ENCODE peak calls at places on chromosome 21, in nine cellular contexts. Y is hepatocyte; U is astrocyte of the spinal cord; T is CD4-positive, alpha-beta T cell; W is heart right ventricle; E is GM12865; H is AG09319; L is esophagus squamous epithelium; G is AG10803. C is an unnamed sample.

GRCh38 chr21:33640697-33641338 is 723 bp downstream of the CRYZL1 start:
- DNase-seq in Y (peak), U (no peak), T (no peak), W (no peak), E (peak), H (no peak), L (no peak), G (peak), C (no peak)

GRCh38 chr21:15732290-15732995 is 2.7 kb downstream of the USP25 start:
- DNase-seq in Y (peak), U (peak), T (no peak), W (no peak), E (peak), H (no peak), L (no peak), G (peak), C (peak)

GRCh38 chr21:24280591-24280990 is 1326.7 kb downstream of the MRPL39 start:
- DNase-seq in Y (no peak), U (no peak), T (no peak), W (no peak), E (no peak), H (no peak), L (no peak), G (no peak), C (no peak)

GRCh38 chr21:33109574-33110339 is 39.8 kb downstream of the OLIG1 start:
- DNase-seq in Y (peak), U (no peak), T (no peak), W (no peak), E (no peak), H (no peak), L (no peak), G (no peak), C (no peak)

GRCh38 chr21:42672699-42673458 is 19.5 kb downstream of the PDE9A start:
- DNase-seq in Y (peak), U (peak), T (no peak), W (no peak), E (no peak), H (no peak), L (no peak), G (no peak), C (no peak)

GRCh38 chr21:31490471-31490870 is 146.4 kb upstream of the TIAM1 start:
- DNase-seq in Y (no peak), U (no peak), T (no peak), W (no peak), E (no peak), H (no peak), L (no peak), G (no peak), C (no peak)

GRCh38 chr21:41883582-41883981 is 4.4 kb upstream of the PRDM15 start:
- DNase-seq in Y (no peak), U (no peak), T (no peak), W (no peak), E (no peak), H (no peak), L (no peak), G (no peak), C (no peak)

GRCh38 chr21:29697555-29698193 is 242.1 kb downstream of the GRIK1 start:
- DNase-seq in Y (no peak), U (no peak), T (no peak), W (no peak), E (peak), H (no peak), L (no peak), G (no peak), C (peak)

GRCh38 chr21:15947707-15948106 is 217.9 kb downstream of the USP25 start:
- DNase-seq in Y (no peak), U (no peak), T (no peak), W (no peak), E (no peak), H (no peak), L (no peak), G (no peak), C (no peak)

GRCh38 chr21:45542242-45542666 is at the start of gene SLC19A1:
- DNase-seq in Y (peak), U (no peak), T (peak), W (peak), E (peak), H (no peak), L (no peak), G (peak), C (peak)
- TF ChIP-seq CTCF in Y (peak), U (peak), T (no peak), W (peak), E (peak), H (no peak), L (peak), G (no peak), C (peak)

GRCh38 chr21:28066051-28066450 is 926.6 kb downstream of the LTN1 start:
- DNase-seq in Y (no peak), U (no peak), T (no peak), W (no peak), E (no peak), H (no peak), L (no peak), G (peak), C (no peak)

GRCh38 chr21:28067015-28067414 is 925.7 kb downstream of the LTN1 start:
- DNase-seq in Y (no peak), U (no peak), T (no peak), W (no peak), E (no peak), H (no peak), L (no peak), G (no peak), C (no peak)

GRCh38 chr21:28069446-28069845 is 923.2 kb downstream of the LTN1 start:
- DNase-seq in Y (no peak), U (peak), T (no peak), W (no peak), E (no peak), H (peak), L (no peak), G (peak), C (no peak)

GRCh38 chr21:28072601-28073000 is 920.1 kb downstream of the LTN1 start:
- DNase-seq in Y (no peak), U (no peak), T (no peak), W (no peak), E (no peak), H (no peak), L (no peak), G (no peak), C (no peak)

DNA sequence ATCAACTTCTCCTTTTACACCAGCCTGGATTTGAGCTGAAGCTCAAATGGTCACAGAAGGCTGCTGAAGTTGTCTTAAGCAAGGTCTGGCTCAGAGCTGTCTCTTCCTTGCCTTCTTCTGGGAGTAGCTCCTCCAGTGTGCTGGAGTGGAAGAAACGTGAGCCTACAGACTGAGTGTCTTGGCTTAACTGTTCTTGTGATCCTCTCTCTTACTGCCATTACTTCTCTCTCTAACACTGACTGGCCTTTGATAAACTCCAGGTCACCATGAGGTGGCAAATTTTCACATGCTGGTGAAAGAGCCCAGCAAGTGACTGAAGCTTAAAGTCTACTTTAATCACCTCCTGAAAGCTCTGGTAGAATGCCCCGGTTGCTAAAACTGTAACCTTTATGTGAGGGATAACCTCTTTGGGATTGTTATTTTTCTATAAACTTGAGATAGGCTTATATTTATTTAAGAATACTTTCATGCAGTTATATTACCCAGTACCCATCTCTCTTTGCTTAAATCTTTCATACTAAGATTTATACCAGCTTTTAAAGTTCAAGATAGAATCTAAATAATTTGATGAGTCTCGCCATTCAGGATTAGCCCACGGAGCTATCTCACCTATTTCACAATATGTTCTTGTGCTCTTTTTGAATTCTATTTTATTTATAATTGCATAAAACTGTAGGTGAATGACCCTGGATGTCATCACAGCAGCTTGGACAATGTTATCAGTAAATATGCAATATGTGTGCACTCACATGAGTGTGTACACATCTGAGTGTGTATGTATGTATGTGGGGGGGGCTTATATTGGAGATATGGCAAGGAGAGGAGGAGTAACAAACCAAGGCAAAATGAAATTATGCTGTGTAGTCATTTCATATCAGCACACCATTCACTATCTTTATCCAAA is 924.0 kb downstream of the LTN1 start:
- DNase-seq in Y (peak), U (no peak), T (no peak), W (no peak), E (no peak), H (no peak), L (no peak), G (no peak), C (no peak)
- TF ChIP-seq CTCF in Y (no peak), U (no peak), T (no peak), W (no peak), E (no peak), H (no peak), L (no peak), G (no peak), C (no peak)

GRCh38 chr21:27756191-27756590 is 789.3 kb upstream of the ADAMTS5 start:
- DNase-seq in Y (no peak), U (no peak), T (no peak), W (no peak), E (no peak), H (no peak), L (no peak), G (no peak), C (no peak)

GRCh38 chr21:27761623-27762022 is 794.7 kb upstream of the ADAMTS5 start:
- DNase-seq in Y (no peak), U (no peak), T (no peak), W (no peak), E (no peak), H (no peak), L (no peak), G (no peak), C (no peak)

GRCh38 chr21:27764056-27764455 is 797.2 kb upstream of the ADAMTS5 start:
- DNase-seq in Y (no peak), U (no peak), T (no peak), W (no peak), E (no peak), H (no peak), L (no peak), G (peak), C (no peak)

GRCh38 chr21:27759091-27759659 is 792.3 kb upstream of the ADAMTS5 start:
- DNase-seq in Y (peak), U (no peak), T (no peak), W (peak), E (peak), H (no peak), L (no peak), G (peak), C (no peak)

DNA sequence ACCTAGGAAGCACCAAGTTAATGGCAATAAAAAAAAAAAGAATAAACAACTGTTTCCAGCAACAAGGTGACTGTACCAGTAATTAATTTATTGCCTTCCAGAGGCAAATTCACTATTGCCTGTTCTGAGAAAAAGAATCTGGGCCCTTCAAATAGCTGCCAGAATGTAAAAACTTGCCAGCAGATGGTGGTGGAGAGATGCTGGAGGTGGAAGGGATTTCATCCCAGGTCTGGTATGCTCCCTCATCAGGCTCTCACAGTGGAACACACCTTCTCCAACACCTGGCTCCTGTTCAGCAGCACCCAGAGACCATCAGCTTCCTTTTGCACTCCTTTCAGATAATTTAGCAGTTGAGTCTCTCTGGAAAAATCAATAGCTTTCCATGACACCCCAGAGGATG is 792.9 kb upstream of the ADAMTS5 start:
- DNase-seq in Y (peak), U (no peak), T (no peak), W (no peak), E (no peak), H (no peak), L (no peak), G (no peak), C (no peak)
- TF ChIP-seq CTCF in Y (peak), U (no peak), T (no peak), W (no peak), E (no peak), H (no peak), L (no peak), G (peak), C (no peak)

DNA sequence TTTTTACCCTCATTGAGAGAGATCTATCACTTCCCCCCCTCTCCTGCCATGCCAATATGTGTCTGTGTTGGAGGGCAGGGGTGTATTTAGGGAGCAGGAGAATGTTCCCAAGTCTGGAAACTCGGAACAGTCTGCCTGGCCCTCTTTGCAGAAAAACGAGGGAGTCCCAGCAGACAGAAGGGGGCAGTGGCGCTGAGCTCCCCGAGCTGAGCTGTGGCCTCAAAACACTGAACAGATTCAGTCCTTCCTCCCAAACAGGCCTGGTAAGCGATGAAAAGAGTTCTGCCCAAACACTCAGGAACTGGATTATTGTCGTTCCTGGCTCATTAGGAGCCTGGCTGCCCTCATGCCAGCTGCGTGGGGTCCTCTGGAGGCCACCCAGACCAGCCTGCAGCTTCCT is 981 bp downstream of the CLDN14 start:
- DNase-seq in Y (no peak), U (no peak), T (no peak), W (no peak), E (no peak), H (no peak), L (no peak), G (peak), C (no peak)
- TF ChIP-seq CTCF in Y (no peak), U (peak), T (no peak), W (no peak), E (no peak), H (peak), L (no peak), G (peak), C (no peak)

DNA sequence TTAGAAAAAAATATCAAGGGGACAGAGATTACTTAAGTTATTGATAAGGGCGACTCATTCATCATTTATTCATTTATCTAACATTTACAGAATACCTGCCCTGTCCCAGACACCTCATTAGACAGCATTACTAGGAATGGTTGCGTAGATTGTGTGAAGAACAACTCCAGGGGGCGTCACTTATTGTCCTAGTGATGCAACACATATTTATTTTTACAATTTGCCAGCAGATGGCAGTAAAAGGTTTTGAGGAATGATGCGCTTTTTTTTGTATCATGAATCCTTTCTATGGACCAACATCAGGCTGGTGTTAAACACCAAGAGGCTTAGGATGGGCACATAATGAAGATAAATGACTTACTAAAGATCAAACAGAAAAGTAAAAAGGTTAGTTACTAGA is 5.5 kb downstream of the NCAM2 start:
- DNase-seq in Y (peak), U (peak), T (no peak), W (no peak), E (peak), H (no peak), L (no peak), G (peak), C (no peak)
- TF ChIP-seq CTCF in Y (peak), U (peak), T (no peak), W (peak), E (no peak), H (peak), L (no peak), G (peak), C (peak)

DNA sequence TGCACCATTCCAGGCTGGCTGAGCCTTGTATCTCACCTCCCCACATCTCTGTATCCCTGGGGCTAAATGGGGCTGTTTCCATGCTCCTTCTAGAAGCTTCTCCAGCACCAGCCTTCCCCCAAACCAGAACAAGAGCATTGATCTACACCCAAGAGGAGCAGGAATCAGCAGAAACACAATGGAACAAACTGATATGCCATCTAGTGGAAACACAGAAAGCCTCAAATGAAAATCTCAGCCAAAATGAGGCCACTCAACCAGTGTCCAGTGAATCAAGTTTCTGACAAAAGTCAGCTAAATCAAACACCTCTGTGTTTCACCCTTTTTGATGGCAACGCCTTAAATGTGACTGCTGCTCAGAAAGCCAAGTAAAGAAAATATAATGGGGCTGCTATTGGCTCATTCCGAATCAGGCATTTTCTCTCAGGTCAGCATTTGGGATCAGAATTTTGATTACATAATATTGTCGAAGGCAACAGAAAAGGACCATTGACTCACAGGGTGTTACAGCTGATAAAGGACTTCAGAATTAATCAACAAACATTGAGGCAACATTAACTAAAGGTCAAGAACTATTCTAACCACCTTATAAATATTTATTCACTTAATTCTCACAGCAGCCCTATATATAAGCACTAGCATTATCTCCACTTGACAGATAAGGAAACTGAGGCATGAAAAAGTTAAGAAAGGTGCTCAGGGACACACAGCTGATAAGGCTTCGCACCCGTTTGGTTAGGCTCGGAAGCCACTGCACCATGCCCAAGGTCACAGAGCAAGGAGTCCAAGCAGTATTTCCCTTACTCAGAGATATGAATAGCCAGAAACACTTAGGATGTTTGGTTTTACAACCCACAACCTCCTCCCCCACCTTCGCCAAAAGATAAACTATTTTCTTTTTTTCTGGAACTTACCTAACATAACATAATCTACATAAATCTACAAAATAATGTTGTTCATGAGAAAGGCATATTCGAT is 85.8 kb upstream of the KCNJ15 start:
- DNase-seq in Y (no peak), U (peak), T (no peak), W (no peak), E (no peak), H (no peak), L (no peak), G (no peak), C (no peak)
- TF ChIP-seq CTCF in Y (peak), U (peak), T (no peak), W (no peak), E (no peak), H (peak), L (no peak), G (peak), C (no peak)

DNA sequence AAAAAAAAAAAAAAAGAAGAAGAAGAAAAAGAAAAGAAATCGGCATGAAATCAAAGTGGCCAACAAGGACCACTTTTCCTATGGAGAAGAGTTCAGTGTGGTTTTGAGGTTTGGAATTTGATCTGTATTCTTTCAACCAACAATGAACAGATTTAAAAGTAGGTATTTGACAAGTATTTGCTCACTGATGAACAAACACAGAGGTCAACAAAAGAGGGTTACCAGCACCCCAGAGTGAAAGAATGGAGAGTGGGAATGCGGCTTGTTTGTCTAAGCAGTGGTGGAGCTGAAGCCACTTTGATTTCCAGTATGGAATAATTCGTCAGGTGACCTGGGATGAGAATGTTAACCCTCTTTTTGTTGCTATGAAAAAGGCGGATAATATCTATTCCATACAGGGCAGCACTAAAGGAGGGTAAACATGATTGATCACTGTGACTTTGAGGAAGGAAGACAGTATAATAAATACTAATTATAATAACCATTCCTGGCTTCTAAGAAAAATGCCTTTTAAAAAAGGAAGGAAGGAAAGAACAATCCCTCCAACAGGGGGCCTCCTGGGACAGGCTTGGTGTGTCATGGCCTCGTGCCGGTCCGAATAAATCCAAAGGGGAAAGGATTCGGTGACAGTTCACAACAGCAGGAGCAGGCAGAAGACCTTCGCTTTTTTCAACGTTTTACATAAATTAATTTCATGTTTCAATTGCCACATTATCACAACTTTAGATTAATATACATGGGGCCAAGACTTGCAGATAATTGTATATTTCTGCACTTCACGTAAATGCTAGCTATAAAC is 37.2 kb upstream of the SIM2 start:
- DNase-seq in Y (peak), U (peak), T (no peak), W (no peak), E (no peak), H (no peak), L (no peak), G (peak), C (no peak)
- TF ChIP-seq CTCF in Y (peak), U (peak), T (no peak), W (peak), E (no peak), H (peak), L (peak), G (peak), C (no peak)